ENCODE peak calls at places on chromosomes 4 and X, in six cellular contexts. V is HepG2, K is A549, R is GM12878, Z is endothelial cell of umbilical vein, L is K562. H is an unnamed sample.
A peak's percentile ranks its signal among the peaks of the same experiment; 100 is the strongest.

GRCh38 chrX:153598541-153599191 is at the start of gene CCNQ:
- DNase-seq in V (no peak), K (peak; percentile 32), R (no peak), Z (peak; percentile 26), L (peak; percentile 46), H (peak; percentile 57)

GRCh38 chr4:91325495-91325894 is 978.3 kb upstream of the GRID2 start:
- DNase-seq in V (no peak), K (no peak), R (no peak), Z (peak; percentile 69), L (no peak), H (no peak)

GRCh38 chrX:13717697-13718483 is 16.5 kb downstream of the TRAPPC2 start:
- DNase-seq in V (no peak), K (no peak), R (no peak), Z (no peak), L (no peak), H (no peak)

GRCh38 chrX:10781847-10782530 is 161.6 kb upstream of the MID1 start:
- DNase-seq in V (no peak), K (no peak), R (no peak), Z (no peak), L (no peak), H (no peak)

GRCh38 chrX:102599950-102600579 is 750 bp downstream of the ARMCX5 start:
- DNase-seq in V (no peak), K (peak; percentile 5), R (no peak), Z (peak; percentile 59), L (no peak), H (no peak)

GRCh38 chr4:24544208-24544607 is 40.1 kb downstream of the DHX15 start:
- DNase-seq in V (no peak), K (no peak), R (no peak), Z (no peak), L (no peak), H (no peak)

GRCh38 chrX:103157511-103158316 is 57.2 kb upstream of the BEX4 start:
- DNase-seq in V (peak; percentile 6), K (peak; percentile 23), R (no peak), Z (peak; percentile 58), L (peak; percentile 31), H (peak; percentile 72)

GRCh38 chr4:3530663-3531254 is 1.5 kb downstream of the LRPAP1 start:
- DNase-seq in V (no peak), K (no peak), R (no peak), Z (no peak), L (no peak), H (peak; percentile 18)

GRCh38 chr4:83890231-83890630 is 354.3 kb downstream of the GPAT3 start:
- DNase-seq in V (no peak), K (peak; percentile 10), R (no peak), Z (no peak), L (no peak), H (no peak)

DNA sequence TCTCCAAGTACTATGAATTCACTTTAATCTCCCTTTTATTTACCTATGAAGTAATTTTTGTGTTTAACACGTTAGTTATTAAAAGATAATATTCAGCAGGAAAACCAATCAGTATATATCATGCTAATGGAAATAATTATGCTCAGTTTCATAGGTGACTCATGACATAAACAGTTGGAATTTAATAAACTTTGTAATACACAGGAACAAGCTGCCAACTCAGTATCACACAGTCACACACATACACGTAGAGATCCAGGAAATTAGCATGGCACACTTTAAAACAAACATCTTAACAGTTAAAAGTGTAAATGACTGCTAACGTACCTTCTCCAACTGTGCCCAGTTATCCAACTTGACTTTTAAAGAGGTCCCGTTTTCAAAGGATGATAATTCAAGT is 2.3 kb downstream of the SPATA4 start:
- DNase-seq in V (no peak), K (no peak), R (no peak), Z (peak; percentile 75), L (no peak), H (no peak)
- H3K4me3 ChIP-seq in V (no peak overlapping the region), K (no peak overlapping the region), R (no peak overlapping the region), Z (no peak overlapping the region), L (no peak overlapping the region), H (no peak overlapping the region)

GRCh38 chrX:96685205-96686099 is 810 bp downstream of the DIAPH2 start:
- DNase-seq in V (peak; percentile 7), K (peak; percentile 42), R (no peak), Z (peak; percentile 63), L (no peak), H (peak; percentile 90)
- TF ChIP-seq POLR2A in V (peak; percentile 55), K (no peak), R (no peak), Z (no peak), L (no peak), H (peak; percentile 16)

GRCh38 chrX:149513713-149514427 is 8.8 kb upstream of the IDS start:
- DNase-seq in V (no peak), K (no peak), R (no peak), Z (peak; percentile 28), L (no peak), H (no peak)

GRCh38 chrX:149508467-149508866 is 3.4 kb upstream of the IDS start:
- DNase-seq in V (no peak), K (no peak), R (no peak), Z (no peak), L (no peak), H (no peak)

GRCh38 chrX:149512225-149512885 is 7.2 kb upstream of the IDS start:
- DNase-seq in V (peak; percentile 49), K (peak; percentile 56), R (peak; percentile 13), Z (peak; percentile 55), L (peak; percentile 58), H (peak; percentile 68)

GRCh38 chrX:149511081-149511480 is 6.0 kb upstream of the IDS start:
- DNase-seq in V (no peak), K (no peak), R (no peak), Z (no peak), L (no peak), H (no peak)

DNA sequence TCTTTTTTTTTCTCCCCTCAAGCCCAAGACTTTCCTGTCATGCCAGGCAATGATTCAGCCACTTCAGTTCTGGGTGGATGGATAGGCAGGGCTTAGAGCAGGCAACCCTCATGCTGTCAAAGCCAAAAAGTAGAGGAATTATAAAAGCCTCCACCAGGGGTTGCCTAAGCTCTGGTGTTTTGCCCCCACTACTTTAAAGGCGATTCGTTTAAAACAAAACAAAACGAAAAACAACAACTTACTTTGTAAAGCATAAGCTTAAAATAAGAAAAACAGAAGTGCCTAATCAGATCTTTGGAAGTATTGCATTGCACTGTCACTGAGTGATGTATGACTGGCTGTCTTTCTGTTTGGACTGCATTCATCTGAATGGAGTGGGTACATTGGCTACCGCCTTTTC is 5.3 kb upstream of the IDS start:
- DNase-seq in V (no peak), K (no peak), R (no peak), Z (peak; percentile 5), L (no peak), H (peak; percentile 25)
- TF ChIP-seq MYC in V (no peak), K (no peak), R (no peak), Z (no peak), L (no peak), H (no peak)

GRCh38 chrX:119757646-119757978 is 776 bp upstream of the SOWAHD start:
- DNase-seq in V (no peak), K (no peak), R (no peak), Z (no peak), L (no peak), H (no peak)
- H3K4me3 ChIP-seq in V (peak overlapping the region; percentile 64), K (peak overlapping the region; percentile 61), R (peak overlapping the region; percentile 64), Z (no peak overlapping the region), L (peak overlapping the region; percentile 47), H (no peak overlapping the region)

GRCh38 chrX:139204576-139204902 is 326.0 kb upstream of the F9 start:
- DNase-seq in V (no peak), K (no peak), R (no peak), Z (no peak), L (no peak), H (no peak)

GRCh38 chrX:139206914-139207313 is 323.6 kb upstream of the F9 start:
- DNase-seq in V (no peak), K (no peak), R (no peak), Z (no peak), L (no peak), H (no peak)

GRCh38 chrX:139203681-139204575 is 326.6 kb upstream of the F9 start:
- DNase-seq in V (no peak), K (no peak), R (no peak), Z (no peak), L (peak; percentile 28), H (no peak)

GRCh38 chrX:139202742-139203410 is 327.7 kb upstream of the F9 start:
- DNase-seq in V (no peak), K (no peak), R (no peak), Z (no peak), L (no peak), H (no peak)

DNA sequence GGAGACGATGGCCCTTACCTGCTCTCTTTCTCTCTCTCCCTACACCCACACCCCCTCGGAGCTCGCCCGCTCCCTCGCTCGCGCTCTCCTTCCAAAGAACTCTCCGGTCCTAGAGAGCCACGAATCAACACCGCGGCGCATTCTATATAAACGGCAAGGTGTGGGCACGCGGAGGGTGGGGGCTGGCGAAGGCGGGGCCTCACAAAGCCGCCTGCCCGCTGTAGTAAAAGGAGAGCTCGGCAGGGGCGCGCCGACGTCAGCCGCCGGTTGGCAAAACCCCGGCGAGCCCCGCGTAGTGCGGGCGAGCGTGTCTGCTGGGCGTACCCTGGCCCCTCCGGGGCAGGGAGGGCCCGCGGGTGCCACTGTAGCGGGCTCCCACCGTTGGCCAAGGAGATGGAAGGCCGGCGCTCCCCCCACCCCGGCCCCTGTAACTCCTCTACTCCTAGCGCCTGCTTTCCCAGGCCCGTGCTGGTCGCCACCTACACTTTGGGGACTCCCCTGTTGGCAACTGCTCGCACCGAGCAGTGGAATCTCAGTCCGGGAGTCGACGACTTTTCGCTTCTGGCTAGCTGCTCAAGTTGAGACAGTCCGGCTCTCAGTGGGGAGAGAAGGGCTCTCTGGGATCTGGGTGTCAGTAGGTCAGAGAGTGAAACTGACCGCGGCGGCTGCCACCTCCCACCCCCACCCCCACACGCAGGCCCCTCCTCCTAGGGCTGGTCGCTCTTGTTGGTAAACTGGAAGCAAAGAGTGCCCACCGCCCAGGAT is 325.5 kb upstream of the F9 start:
- DNase-seq in V (no peak), K (peak; percentile 14), R (no peak), Z (no peak), L (peak; percentile 57), H (no peak)
- TF ChIP-seq POLR2A in V (no peak), K (no peak), R (no peak), Z (no peak), L (peak; percentile 70), H (no peak)

H was measured in NB4.